ENCODE peak calls at places on chromosome X, in nine cellular contexts. One of them, this sample, is unnamed.

GRCh38 chrX:33178218-33178617 is 33.1 kb downstream of the DMD start:
- ATAC-seq in HCT116: no peak
- ATAC-seq in IMR-90: no peak
- ATAC-seq in heart left ventricle: peak; percentile 57
- ATAC-seq in K562: no peak
- ATAC-seq in body of pancreas: no peak
- ATAC-seq in upper lobe of left lung: no peak
- ATAC-seq in GM12878: no peak
- ATAC-seq in right lobe of liver: no peak
- ATAC-seq in this sample: no peak

GRCh38 chrX:131789664-131790063 is 233.4 kb upstream of the STK26 start:
- ATAC-seq in HCT116: no peak
- ATAC-seq in IMR-90: no peak
- ATAC-seq in heart left ventricle: no peak
- ATAC-seq in K562: no peak
- ATAC-seq in body of pancreas: no peak
- ATAC-seq in upper lobe of left lung: no peak
- ATAC-seq in GM12878: peak; percentile 58
- ATAC-seq in right lobe of liver: no peak
- ATAC-seq in this sample: no peak

GRCh38 chrX:70535198-70535597 is 90.6 kb downstream of the DLG3 start:
- ATAC-seq in HCT116: no peak
- ATAC-seq in IMR-90: no peak
- ATAC-seq in heart left ventricle: no peak
- ATAC-seq in K562: no peak
- ATAC-seq in body of pancreas: no peak
- ATAC-seq in upper lobe of left lung: no peak
- ATAC-seq in GM12878: no peak
- ATAC-seq in right lobe of liver: no peak
- ATAC-seq in this sample: no peak

GRCh38 chrX:22300130-22300529 is 27.4 kb downstream of the CBLL2 start:
- ATAC-seq in HCT116: peak; percentile 77
- ATAC-seq in IMR-90: peak; percentile 60
- ATAC-seq in heart left ventricle: peak; percentile 100
- ATAC-seq in K562: no peak
- ATAC-seq in body of pancreas: peak; percentile 74
- ATAC-seq in upper lobe of left lung: no peak
- ATAC-seq in GM12878: peak; percentile 62
- ATAC-seq in right lobe of liver: no peak
- ATAC-seq in this sample: peak; percentile 58

GRCh38 chrX:134194915-134195314 is 42.1 kb upstream of the CCDC160 start:
- ATAC-seq in HCT116: no peak
- ATAC-seq in IMR-90: no peak
- ATAC-seq in heart left ventricle: no peak
- ATAC-seq in K562: no peak
- ATAC-seq in body of pancreas: no peak
- ATAC-seq in upper lobe of left lung: no peak
- ATAC-seq in GM12878: no peak
- ATAC-seq in right lobe of liver: no peak
- ATAC-seq in this sample: no peak

GRCh38 chrX:22105231-22105630 is 73.1 kb downstream of the PHEX start:
- ATAC-seq in HCT116: no peak
- ATAC-seq in IMR-90: peak; percentile 42
- ATAC-seq in heart left ventricle: peak; percentile 29
- ATAC-seq in K562: no peak
- ATAC-seq in body of pancreas: no peak
- ATAC-seq in upper lobe of left lung: peak; percentile 63
- ATAC-seq in GM12878: no peak
- ATAC-seq in right lobe of liver: no peak
- ATAC-seq in this sample: no peak

GRCh38 chrX:28843817-28844216 is 256.6 kb downstream of the IL1RAPL1 start:
- ATAC-seq in HCT116: no peak
- ATAC-seq in IMR-90: no peak
- ATAC-seq in heart left ventricle: no peak
- ATAC-seq in K562: no peak
- ATAC-seq in body of pancreas: no peak
- ATAC-seq in upper lobe of left lung: no peak
- ATAC-seq in GM12878: no peak
- ATAC-seq in right lobe of liver: no peak
- ATAC-seq in this sample: no peak

GRCh38 chrX:150889131-150889530 is 9.3 kb downstream of the CD99L2 start:
- ATAC-seq in HCT116: no peak
- ATAC-seq in IMR-90: no peak
- ATAC-seq in heart left ventricle: no peak
- ATAC-seq in K562: no peak
- ATAC-seq in body of pancreas: no peak
- ATAC-seq in upper lobe of left lung: no peak
- ATAC-seq in GM12878: no peak
- ATAC-seq in right lobe of liver: no peak
- ATAC-seq in this sample: no peak

GRCh38 chrX:140917354-140918115 is 84.9 kb upstream of the SPANXB1 start:
- ATAC-seq in HCT116: no peak
- ATAC-seq in IMR-90: no peak
- ATAC-seq in heart left ventricle: no peak
- ATAC-seq in K562: no peak
- ATAC-seq in body of pancreas: no peak
- ATAC-seq in upper lobe of left lung: no peak
- ATAC-seq in GM12878: peak; percentile 43
- ATAC-seq in right lobe of liver: no peak
- ATAC-seq in this sample: no peak

DNA sequence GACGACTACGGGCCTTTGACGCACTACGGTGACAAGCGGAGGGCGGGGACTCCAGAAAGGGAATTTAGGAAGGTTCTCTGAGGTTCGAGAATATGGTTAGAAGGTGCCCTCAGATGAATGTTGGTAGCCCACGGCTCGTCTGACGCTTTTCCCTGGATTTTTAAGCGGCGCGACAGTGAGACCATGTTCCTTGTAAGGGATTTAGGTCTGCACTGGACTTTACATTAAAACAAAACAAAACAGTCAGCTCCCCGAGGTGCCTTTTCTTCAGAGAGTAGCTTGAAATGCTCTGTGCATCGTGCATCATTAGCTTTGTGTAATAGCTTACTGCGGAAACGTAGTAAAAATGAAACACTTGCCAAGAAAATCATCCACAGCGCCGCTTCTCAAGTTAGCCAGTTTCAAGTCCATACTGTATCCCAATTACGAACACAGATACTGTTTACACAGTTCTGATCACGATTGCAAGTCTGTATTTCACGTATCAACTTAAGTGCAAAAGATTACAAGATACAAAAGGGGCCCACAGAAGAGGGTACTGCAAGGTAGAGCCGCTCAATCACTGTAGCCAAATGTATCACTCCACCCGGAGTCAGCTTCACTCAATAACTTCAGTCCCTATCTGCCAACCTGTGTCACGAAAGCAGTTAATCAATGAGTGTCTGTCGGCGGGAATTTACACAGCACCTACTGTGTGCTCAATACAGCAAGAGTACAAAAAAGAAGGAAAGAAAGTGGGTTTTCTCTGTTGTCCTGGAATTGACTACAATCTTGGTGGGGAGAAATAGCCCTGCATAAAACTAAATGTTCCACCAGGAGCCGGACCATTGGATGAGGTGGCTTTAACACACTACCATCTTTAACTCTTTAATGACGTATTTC is 525 bp upstream of the NKRF start:
- ATAC-seq in HCT116: no peak
- ATAC-seq in IMR-90: peak; percentile 28
- ATAC-seq in heart left ventricle: peak; percentile 22
- ATAC-seq in K562: no peak
- ATAC-seq in body of pancreas: peak; percentile 36
- ATAC-seq in upper lobe of left lung: peak; percentile 32
- ATAC-seq in GM12878: peak; percentile 20
- ATAC-seq in right lobe of liver: peak; percentile 39
- ATAC-seq in this sample: peak; percentile 24
- TF ChIP-seq POLR2A in HCT116: no peak
- TF ChIP-seq POLR2A in IMR-90: peak; percentile 60
- TF ChIP-seq POLR2A in heart left ventricle: no peak
- TF ChIP-seq POLR2A in K562: peak; percentile 48
- TF ChIP-seq POLR2A in body of pancreas: peak; percentile 64
- TF ChIP-seq POLR2A in upper lobe of left lung: peak; percentile 77
- TF ChIP-seq POLR2A in GM12878: no peak
- TF ChIP-seq POLR2A in right lobe of liver: peak; percentile 65
- TF ChIP-seq POLR2A in this sample: peak; percentile 1

GRCh38 chrX:49177338-49177833 is 5.7 kb downstream of the PLP2 start:
- ATAC-seq in HCT116: peak; percentile 35
- ATAC-seq in IMR-90: no peak
- ATAC-seq in heart left ventricle: peak; percentile 31
- ATAC-seq in K562: peak; percentile 67
- ATAC-seq in body of pancreas: no peak
- ATAC-seq in upper lobe of left lung: peak; percentile 38
- ATAC-seq in GM12878: peak; percentile 61
- ATAC-seq in right lobe of liver: peak; percentile 61
- ATAC-seq in this sample: peak; percentile 6

GRCh38 chrX:49174723-49175122 is 3.0 kb downstream of the PLP2 start:
- ATAC-seq in HCT116: no peak
- ATAC-seq in IMR-90: no peak
- ATAC-seq in heart left ventricle: no peak
- ATAC-seq in K562: peak; percentile 58
- ATAC-seq in body of pancreas: no peak
- ATAC-seq in upper lobe of left lung: no peak
- ATAC-seq in GM12878: no peak
- ATAC-seq in right lobe of liver: no peak
- ATAC-seq in this sample: no peak

GRCh38 chrX:49176421-49177326 is 5.0 kb downstream of the PLP2 start:
- ATAC-seq in HCT116: peak; percentile 29
- ATAC-seq in IMR-90: no peak
- ATAC-seq in heart left ventricle: no peak
- ATAC-seq in K562: no peak
- ATAC-seq in body of pancreas: no peak
- ATAC-seq in upper lobe of left lung: peak; percentile 37
- ATAC-seq in GM12878: no peak
- ATAC-seq in right lobe of liver: no peak
- ATAC-seq in this sample: no peak

GRCh38 chrX:49175875-49176274 is 4.2 kb downstream of the PLP2 start:
- ATAC-seq in HCT116: no peak
- ATAC-seq in IMR-90: no peak
- ATAC-seq in heart left ventricle: no peak
- ATAC-seq in K562: no peak
- ATAC-seq in body of pancreas: no peak
- ATAC-seq in upper lobe of left lung: no peak
- ATAC-seq in GM12878: no peak
- ATAC-seq in right lobe of liver: no peak
- ATAC-seq in this sample: no peak

DNA sequence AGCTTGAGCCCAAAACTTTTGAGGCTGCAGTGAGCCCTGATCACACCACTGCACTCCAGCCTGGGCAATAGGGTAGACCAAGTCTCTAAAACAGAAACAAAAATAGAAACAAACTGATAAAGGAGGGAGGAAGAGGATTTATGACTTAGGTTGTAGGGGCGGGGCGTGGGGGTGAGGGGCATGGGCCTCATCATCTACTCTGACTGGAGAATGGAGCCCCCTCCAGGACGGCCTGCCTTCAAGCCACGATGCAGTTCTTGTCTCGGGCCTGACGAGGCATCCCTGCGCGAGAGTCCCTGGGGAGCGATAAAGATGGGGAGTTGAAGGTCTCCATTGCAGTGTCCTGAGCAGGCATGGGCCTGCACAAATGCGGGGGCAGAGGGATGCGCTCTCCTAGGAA is 3.7 kb downstream of the PLP2 start:
- ATAC-seq in HCT116: no peak
- ATAC-seq in IMR-90: no peak
- ATAC-seq in heart left ventricle: no peak
- ATAC-seq in K562: peak; percentile 76
- ATAC-seq in body of pancreas: no peak
- ATAC-seq in upper lobe of left lung: no peak
- ATAC-seq in GM12878: no peak
- ATAC-seq in right lobe of liver: no peak
- ATAC-seq in this sample: no peak
- H3K36me3 ChIP-seq in HCT116: peaks cover 4% of the 10 kb centered on the region
- H3K36me3 ChIP-seq in IMR-90: peaks cover 23% of the 10 kb centered on the region
- H3K36me3 ChIP-seq in heart left ventricle: peaks cover 10% of the 10 kb centered on the region
- H3K36me3 ChIP-seq in K562: peaks cover 71% of the 10 kb centered on the region
- H3K36me3 ChIP-seq in body of pancreas: no peaks in the 10 kb centered on the region
- H3K36me3 ChIP-seq in upper lobe of left lung: no peaks in the 10 kb centered on the region
- H3K36me3 ChIP-seq in GM12878: no peaks in the 10 kb centered on the region
- H3K36me3 ChIP-seq in right lobe of liver: no peaks in the 10 kb centered on the region
- H3K36me3 ChIP-seq in this sample: peaks cover 54% of the 10 kb centered on the region

GRCh38 chrX:12974797-12975669 is at the start of gene TMSB4X:
- ATAC-seq in HCT116: peak; percentile 91
- ATAC-seq in IMR-90: peak; percentile 66
- ATAC-seq in heart left ventricle: peak; percentile 80
- ATAC-seq in K562: peak; percentile 86
- ATAC-seq in body of pancreas: peak; percentile 74
- ATAC-seq in upper lobe of left lung: peak; percentile 89
- ATAC-seq in GM12878: peak; percentile 35
- ATAC-seq in right lobe of liver: peak; percentile 85
- ATAC-seq in this sample: peak; percentile 86

GRCh38 chrX:12973561-12974216 is 1.2 kb upstream of the TMSB4X start:
- ATAC-seq in HCT116: no peak
- ATAC-seq in IMR-90: no peak
- ATAC-seq in heart left ventricle: peak; percentile 5
- ATAC-seq in K562: no peak
- ATAC-seq in body of pancreas: no peak
- ATAC-seq in upper lobe of left lung: no peak
- ATAC-seq in GM12878: peak; percentile 3
- ATAC-seq in right lobe of liver: no peak
- ATAC-seq in this sample: no peak

GRCh38 chrX:12974217-12974796 is 603 bp upstream of the TMSB4X start:
- ATAC-seq in HCT116: peak; percentile 64
- ATAC-seq in IMR-90: peak; percentile 47
- ATAC-seq in heart left ventricle: peak; percentile 65
- ATAC-seq in K562: peak; percentile 34
- ATAC-seq in body of pancreas: peak; percentile 22
- ATAC-seq in upper lobe of left lung: peak; percentile 73
- ATAC-seq in GM12878: peak; percentile 1
- ATAC-seq in right lobe of liver: no peak
- ATAC-seq in this sample: peak; percentile 74

GRCh38 chrX:12975999-12976558 is 1.2 kb downstream of the TMSB4X start:
- ATAC-seq in HCT116: no peak
- ATAC-seq in IMR-90: no peak
- ATAC-seq in heart left ventricle: no peak
- ATAC-seq in K562: peak; percentile 46
- ATAC-seq in body of pancreas: no peak
- ATAC-seq in upper lobe of left lung: peak; percentile 20
- ATAC-seq in GM12878: peak; percentile 9
- ATAC-seq in right lobe of liver: peak; percentile 62
- ATAC-seq in this sample: no peak

GRCh38 chrX:12975670-12975965 is 708 bp downstream of the TMSB4X start:
- ATAC-seq in HCT116: no peak
- ATAC-seq in IMR-90: no peak
- ATAC-seq in heart left ventricle: peak; percentile 4
- ATAC-seq in K562: no peak
- ATAC-seq in body of pancreas: no peak
- ATAC-seq in upper lobe of left lung: peak; percentile 6
- ATAC-seq in GM12878: no peak
- ATAC-seq in right lobe of liver: no peak
- ATAC-seq in this sample: no peak
- TF ChIP-seq POLR2A in HCT116: no peak
- TF ChIP-seq POLR2A in IMR-90: no peak
- TF ChIP-seq POLR2A in heart left ventricle: no peak
- TF ChIP-seq POLR2A in K562: no peak
- TF ChIP-seq POLR2A in body of pancreas: no peak
- TF ChIP-seq POLR2A in upper lobe of left lung: no peak
- TF ChIP-seq POLR2A in GM12878: no peak
- TF ChIP-seq POLR2A in right lobe of liver: no peak
- TF ChIP-seq POLR2A in this sample: no peak

GRCh38 chrX:53194308-53194707 is 30.7 kb downstream of the KDM5C start:
- ATAC-seq in HCT116: no peak
- ATAC-seq in IMR-90: no peak
- ATAC-seq in heart left ventricle: no peak
- ATAC-seq in K562: no peak
- ATAC-seq in body of pancreas: no peak
- ATAC-seq in upper lobe of left lung: no peak
- ATAC-seq in GM12878: no peak
- ATAC-seq in right lobe of liver: no peak
- ATAC-seq in this sample: no peak
- H3K36me3 ChIP-seq in HCT116: peaks cover 14% of the 10 kb centered on the region
- H3K36me3 ChIP-seq in IMR-90: peaks cover 73% of the 10 kb centered on the region
- H3K36me3 ChIP-seq in heart left ventricle: peaks cover 66% of the 10 kb centered on the region
- H3K36me3 ChIP-seq in K562: peaks cover 68% of the 10 kb centered on the region
- H3K36me3 ChIP-seq in body of pancreas: peaks cover 5% of the 10 kb centered on the region
- H3K36me3 ChIP-seq in upper lobe of left lung: peaks cover 8% of the 10 kb centered on the region
- H3K36me3 ChIP-seq in GM12878: peaks cover 50% of the 10 kb centered on the region
- H3K36me3 ChIP-seq in right lobe of liver: peaks cover 60% of the 10 kb centered on the region
- H3K36me3 ChIP-seq in this sample: peaks cover 71% of the 10 kb centered on the region

This sample was measured in gastroesophageal sphincter.